ENCODE peak calls at places on chromosomes 6 and 20, in nine cellular contexts. One of them, this sample, is unnamed.

GRCh38 chr6:151284431-151285060 is 44.8 kb downstream of the AKAP12 start:
- DNase-seq in aorta: no peak
- DNase-seq in cardiac septum: no peak
- DNase-seq in GM12865: peak; percentile 26
- DNase-seq in germinal center: peak; percentile 13
- DNase-seq in cardiac fibroblast: peak; percentile 53
- DNase-seq in NCI-H1436: no peak
- DNase-seq in NCI-H524: no peak
- DNase-seq in T-helper 1 cell: no peak
- DNase-seq in this sample: no peak

GRCh38 chr6:130968486-130968885 is 94.6 kb downstream of the EPB41L2 start:
- DNase-seq in aorta: no peak
- DNase-seq in cardiac septum: no peak
- DNase-seq in GM12865: no peak
- DNase-seq in germinal center: no peak
- DNase-seq in cardiac fibroblast: peak; percentile 35
- DNase-seq in NCI-H1436: no peak
- DNase-seq in NCI-H524: no peak
- DNase-seq in T-helper 1 cell: no peak
- DNase-seq in this sample: no peak

GRCh38 chr6:20639161-20639560 is 104.9 kb downstream of the CDKAL1 start:
- DNase-seq in aorta: no peak
- DNase-seq in cardiac septum: no peak
- DNase-seq in GM12865: no peak
- DNase-seq in germinal center: no peak
- DNase-seq in cardiac fibroblast: no peak
- DNase-seq in NCI-H1436: no peak
- DNase-seq in NCI-H524: no peak
- DNase-seq in T-helper 1 cell: no peak
- DNase-seq in this sample: no peak

GRCh38 chr6:54291146-54291545 is 17.1 kb upstream of the TINAG start:
- DNase-seq in aorta: no peak
- DNase-seq in cardiac septum: no peak
- DNase-seq in GM12865: peak; percentile 35
- DNase-seq in germinal center: no peak
- DNase-seq in cardiac fibroblast: peak; percentile 71
- DNase-seq in NCI-H1436: no peak
- DNase-seq in NCI-H524: no peak
- DNase-seq in T-helper 1 cell: no peak
- DNase-seq in this sample: no peak

GRCh38 chr6:116268589-116269293 is 11.0 kb downstream of the TSPYL1 start:
- DNase-seq in aorta: no peak
- DNase-seq in cardiac septum: no peak
- DNase-seq in GM12865: peak; percentile 69
- DNase-seq in germinal center: peak; percentile 46
- DNase-seq in cardiac fibroblast: peak; percentile 90
- DNase-seq in NCI-H1436: peak; percentile 30
- DNase-seq in NCI-H524: peak; percentile 71
- DNase-seq in T-helper 1 cell: no peak
- DNase-seq in this sample: peak; percentile 36

GRCh38 chr20:35720165-35721123 is 21.2 kb downstream of the ROMO1 start:
- DNase-seq in aorta: peak; percentile 48
- DNase-seq in cardiac septum: no peak
- DNase-seq in GM12865: no peak
- DNase-seq in germinal center: no peak
- DNase-seq in cardiac fibroblast: no peak
- DNase-seq in NCI-H1436: no peak
- DNase-seq in NCI-H524: no peak
- DNase-seq in T-helper 1 cell: no peak
- DNase-seq in this sample: no peak

GRCh38 chr20:4633780-4634179 is 87.9 kb upstream of the PRND start:
- DNase-seq in aorta: no peak
- DNase-seq in cardiac septum: no peak
- DNase-seq in GM12865: no peak
- DNase-seq in germinal center: no peak
- DNase-seq in cardiac fibroblast: peak; percentile 76
- DNase-seq in NCI-H1436: no peak
- DNase-seq in NCI-H524: no peak
- DNase-seq in T-helper 1 cell: no peak
- DNase-seq in this sample: no peak

GRCh38 chr6:27472182-27472616 is 706 bp downstream of the ZNF184 start:
- DNase-seq in aorta: peak; percentile 81
- DNase-seq in cardiac septum: no peak
- DNase-seq in GM12865: peak; percentile 81
- DNase-seq in germinal center: peak; percentile 32
- DNase-seq in cardiac fibroblast: peak; percentile 77
- DNase-seq in NCI-H1436: peak; percentile 74
- DNase-seq in NCI-H524: peak; percentile 70
- DNase-seq in T-helper 1 cell: peak; percentile 30
- DNase-seq in this sample: no peak

GRCh38 chr20:2690718-2691117 is 1.9 kb upstream of the EBF4 start:
- DNase-seq in aorta: peak; percentile 72
- DNase-seq in cardiac septum: no peak
- DNase-seq in GM12865: no peak
- DNase-seq in germinal center: no peak
- DNase-seq in cardiac fibroblast: no peak
- DNase-seq in NCI-H1436: no peak
- DNase-seq in NCI-H524: no peak
- DNase-seq in T-helper 1 cell: no peak
- DNase-seq in this sample: no peak

GRCh38 chr20:48892849-48893352 is 28.6 kb upstream of the ARFGEF2 start:
- DNase-seq in aorta: no peak
- DNase-seq in cardiac septum: no peak
- DNase-seq in GM12865: no peak
- DNase-seq in germinal center: no peak
- DNase-seq in cardiac fibroblast: no peak
- DNase-seq in NCI-H1436: no peak
- DNase-seq in NCI-H524: peak; percentile 91
- DNase-seq in T-helper 1 cell: no peak
- DNase-seq in this sample: no peak

GRCh38 chr6:109059591-109060021 is 35.0 kb downstream of the SESN1 start:
- DNase-seq in aorta: no peak
- DNase-seq in cardiac septum: no peak
- DNase-seq in GM12865: peak; percentile 29
- DNase-seq in germinal center: no peak
- DNase-seq in cardiac fibroblast: peak; percentile 89
- DNase-seq in NCI-H1436: no peak
- DNase-seq in NCI-H524: no peak
- DNase-seq in T-helper 1 cell: no peak
- DNase-seq in this sample: no peak

GRCh38 chr6:1043458-1043836 is 268.5 kb upstream of the FOXQ1 start:
- DNase-seq in aorta: no peak
- DNase-seq in cardiac septum: no peak
- DNase-seq in GM12865: no peak
- DNase-seq in germinal center: no peak
- DNase-seq in cardiac fibroblast: no peak
- DNase-seq in NCI-H1436: no peak
- DNase-seq in NCI-H524: no peak
- DNase-seq in T-helper 1 cell: no peak
- DNase-seq in this sample: no peak

GRCh38 chr6:63644668-63645326 is 9.2 kb downstream of the PHF3 start:
- DNase-seq in aorta: no peak
- DNase-seq in cardiac septum: no peak
- DNase-seq in GM12865: no peak
- DNase-seq in germinal center: no peak
- DNase-seq in cardiac fibroblast: peak; percentile 27
- DNase-seq in NCI-H1436: no peak
- DNase-seq in NCI-H524: no peak
- DNase-seq in T-helper 1 cell: no peak
- DNase-seq in this sample: no peak

GRCh38 chr6:118739976-118740771 is 88.8 kb upstream of the CEP85L start:
- DNase-seq in aorta: no peak
- DNase-seq in cardiac septum: no peak
- DNase-seq in GM12865: no peak
- DNase-seq in germinal center: no peak
- DNase-seq in cardiac fibroblast: peak; percentile 44
- DNase-seq in NCI-H1436: no peak
- DNase-seq in NCI-H524: no peak
- DNase-seq in T-helper 1 cell: no peak
- DNase-seq in this sample: no peak

GRCh38 chr6:81821449-81821848 is 69.0 kb upstream of the TENT5A start:
- DNase-seq in aorta: no peak
- DNase-seq in cardiac septum: no peak
- DNase-seq in GM12865: no peak
- DNase-seq in germinal center: no peak
- DNase-seq in cardiac fibroblast: no peak
- DNase-seq in NCI-H1436: no peak
- DNase-seq in NCI-H524: no peak
- DNase-seq in T-helper 1 cell: no peak
- DNase-seq in this sample: no peak

GRCh38 chr6:129709451-129709908 is 497 bp downstream of the ARHGAP18 start:
- DNase-seq in aorta: no peak
- DNase-seq in cardiac septum: no peak
- DNase-seq in GM12865: no peak
- DNase-seq in germinal center: no peak
- DNase-seq in cardiac fibroblast: peak; percentile 61
- DNase-seq in NCI-H1436: no peak
- DNase-seq in NCI-H524: no peak
- DNase-seq in T-helper 1 cell: no peak
- DNase-seq in this sample: no peak

GRCh38 chr6:3813150-3813780 is 35.9 kb upstream of the FAM50B start:
- DNase-seq in aorta: peak; percentile 86
- DNase-seq in cardiac septum: peak; percentile 92
- DNase-seq in GM12865: peak; percentile 54
- DNase-seq in germinal center: no peak
- DNase-seq in cardiac fibroblast: peak; percentile 63
- DNase-seq in NCI-H1436: no peak
- DNase-seq in NCI-H524: no peak
- DNase-seq in T-helper 1 cell: no peak
- DNase-seq in this sample: no peak

GRCh38 chr6:53107091-53107490 is 41.5 kb downstream of the GCM1 start:
- DNase-seq in aorta: no peak
- DNase-seq in cardiac septum: no peak
- DNase-seq in GM12865: no peak
- DNase-seq in germinal center: no peak
- DNase-seq in cardiac fibroblast: peak; percentile 27
- DNase-seq in NCI-H1436: no peak
- DNase-seq in NCI-H524: no peak
- DNase-seq in T-helper 1 cell: no peak
- DNase-seq in this sample: no peak

GRCh38 chr6:159221486-159222170 is 52.4 kb downstream of the FNDC1 start:
- DNase-seq in aorta: no peak
- DNase-seq in cardiac septum: no peak
- DNase-seq in GM12865: no peak
- DNase-seq in germinal center: peak; percentile 61
- DNase-seq in cardiac fibroblast: no peak
- DNase-seq in NCI-H1436: no peak
- DNase-seq in NCI-H524: no peak
- DNase-seq in T-helper 1 cell: no peak
- DNase-seq in this sample: no peak

GRCh38 chr6:25875563-25875905 is 1.5 kb upstream of the SLC17A3 start:
- DNase-seq in aorta: no peak
- DNase-seq in cardiac septum: no peak
- DNase-seq in GM12865: no peak
- DNase-seq in germinal center: no peak
- DNase-seq in cardiac fibroblast: no peak
- DNase-seq in NCI-H1436: no peak
- DNase-seq in NCI-H524: no peak
- DNase-seq in T-helper 1 cell: no peak
- DNase-seq in this sample: no peak

GRCh38 chr6:132768051-132768517 is 10.4 kb upstream of the VNN2 start:
- DNase-seq in aorta: no peak
- DNase-seq in cardiac septum: no peak
- DNase-seq in GM12865: peak; percentile 72
- DNase-seq in germinal center: peak; percentile 54
- DNase-seq in cardiac fibroblast: peak; percentile 46
- DNase-seq in NCI-H1436: no peak
- DNase-seq in NCI-H524: peak; percentile 53
- DNase-seq in T-helper 1 cell: no peak
- DNase-seq in this sample: no peak

GRCh38 chr6:136989591-136990578 is 54.9 kb downstream of the IL20RA start:
- DNase-seq in aorta: no peak
- DNase-seq in cardiac septum: no peak
- DNase-seq in GM12865: no peak
- DNase-seq in germinal center: no peak
- DNase-seq in cardiac fibroblast: no peak
- DNase-seq in NCI-H1436: peak; percentile 28
- DNase-seq in NCI-H524: peak; percentile 71
- DNase-seq in T-helper 1 cell: no peak
- DNase-seq in this sample: no peak

GRCh38 chr6:155693573-155694428 is 238.2 kb upstream of the NOX3 start:
- DNase-seq in aorta: no peak
- DNase-seq in cardiac septum: no peak
- DNase-seq in GM12865: no peak
- DNase-seq in germinal center: no peak
- DNase-seq in cardiac fibroblast: no peak
- DNase-seq in NCI-H1436: no peak
- DNase-seq in NCI-H524: no peak
- DNase-seq in T-helper 1 cell: no peak
- DNase-seq in this sample: peak; percentile 58

GRCh38 chr20:57999465-58000111 is 228.9 kb downstream of the ANKRD60 start:
- DNase-seq in aorta: peak; percentile 76
- DNase-seq in cardiac septum: no peak
- DNase-seq in GM12865: no peak
- DNase-seq in germinal center: peak; percentile 17
- DNase-seq in cardiac fibroblast: no peak
- DNase-seq in NCI-H1436: no peak
- DNase-seq in NCI-H524: no peak
- DNase-seq in T-helper 1 cell: no peak
- DNase-seq in this sample: no peak

GRCh38 chr20:43658723-43659419 is 8.0 kb upstream of the MYBL2 start:
- DNase-seq in aorta: peak; percentile 3
- DNase-seq in cardiac septum: no peak
- DNase-seq in GM12865: no peak
- DNase-seq in germinal center: no peak
- DNase-seq in cardiac fibroblast: no peak
- DNase-seq in NCI-H1436: no peak
- DNase-seq in NCI-H524: no peak
- DNase-seq in T-helper 1 cell: no peak
- DNase-seq in this sample: no peak

GRCh38 chr20:44576297-44576696 is 6.1 kb upstream of the PKIG start:
- DNase-seq in aorta: no peak
- DNase-seq in cardiac septum: no peak
- DNase-seq in GM12865: peak; percentile 66
- DNase-seq in germinal center: peak; percentile 54
- DNase-seq in cardiac fibroblast: peak; percentile 79
- DNase-seq in NCI-H1436: no peak
- DNase-seq in NCI-H524: no peak
- DNase-seq in T-helper 1 cell: no peak
- DNase-seq in this sample: no peak

GRCh38 chr20:61354501-61354900 is 102.4 kb downstream of the CDH4 start:
- DNase-seq in aorta: no peak
- DNase-seq in cardiac septum: peak; percentile 62
- DNase-seq in GM12865: no peak
- DNase-seq in germinal center: no peak
- DNase-seq in cardiac fibroblast: no peak
- DNase-seq in NCI-H1436: no peak
- DNase-seq in NCI-H524: no peak
- DNase-seq in T-helper 1 cell: no peak
- DNase-seq in this sample: no peak

GRCh38 chr6:5556011-5556410 is 294.7 kb downstream of the FARS2 start:
- DNase-seq in aorta: no peak
- DNase-seq in cardiac septum: no peak
- DNase-seq in GM12865: no peak
- DNase-seq in germinal center: no peak
- DNase-seq in cardiac fibroblast: no peak
- DNase-seq in NCI-H1436: no peak
- DNase-seq in NCI-H524: no peak
- DNase-seq in T-helper 1 cell: no peak
- DNase-seq in this sample: no peak

GRCh38 chr6:143959865-143960264 is 48.2 kb downstream of the PLAGL1 start:
- DNase-seq in aorta: no peak
- DNase-seq in cardiac septum: no peak
- DNase-seq in GM12865: no peak
- DNase-seq in germinal center: no peak
- DNase-seq in cardiac fibroblast: no peak
- DNase-seq in NCI-H1436: no peak
- DNase-seq in NCI-H524: no peak
- DNase-seq in T-helper 1 cell: no peak
- DNase-seq in this sample: no peak

GRCh38 chr6:35415065-35415880 is 36.9 kb upstream of the FANCE start:
- DNase-seq in aorta: peak; percentile 81
- DNase-seq in cardiac septum: no peak
- DNase-seq in GM12865: peak; percentile 32
- DNase-seq in germinal center: no peak
- DNase-seq in cardiac fibroblast: peak; percentile 88
- DNase-seq in NCI-H1436: peak; percentile 66
- DNase-seq in NCI-H524: no peak
- DNase-seq in T-helper 1 cell: no peak
- DNase-seq in this sample: peak; percentile 35

GRCh38 chr6:11847515-11848244 is 69.1 kb upstream of the ADTRP start:
- DNase-seq in aorta: no peak
- DNase-seq in cardiac septum: no peak
- DNase-seq in GM12865: peak; percentile 68
- DNase-seq in germinal center: no peak
- DNase-seq in cardiac fibroblast: no peak
- DNase-seq in NCI-H1436: no peak
- DNase-seq in NCI-H524: no peak
- DNase-seq in T-helper 1 cell: no peak
- DNase-seq in this sample: no peak